ENCODE peak calls at places on chromosomes 2 and 18, in four cellular contexts. A is K562, Y is GM12878, E is HL-60. L is an unnamed sample.

GRCh38 chr2:177296047-177296446 is 31.5 kb upstream of the NFE2L2 start:
- DNase-seq in E (no peak), A (no peak), Y (no peak), L (no peak)

GRCh38 chr2:9844036-9844483 is 786 bp downstream of the TAF1B start:
- DNase-seq in E (peak), A (no peak), Y (no peak), L (no peak)

GRCh38 chr2:27485496-27485895 is 4.0 kb downstream of the IFT172 start:
- DNase-seq in Y (no peak), A (no peak), E (no peak), L (no peak)

GRCh38 chr2:100427111-100427510 is 9.6 kb upstream of the CHST10 start:
- DNase-seq in A (no peak), Y (no peak), E (no peak), L (no peak)

GRCh38 chr2:105337122-105338019 is at the start of gene C2orf49:
- DNase-seq in Y (no peak), A (peak), E (peak), L (peak)

GRCh38 chr2:122539311-122539710 is 783.9 kb downstream of the TSN start:
- DNase-seq in A (no peak), Y (no peak), E (no peak), L (no peak)

GRCh38 chr2:98875081-98875728 is 60.8 kb downstream of the CRACDL start:
- DNase-seq in E (no peak), A (no peak), Y (peak), L (no peak)

GRCh38 chr2:2109186-2109585 is 221.9 kb downstream of the MYT1L start:
- DNase-seq in A (no peak), E (no peak), Y (no peak), L (no peak)

GRCh38 chr18:26863122-26863879 is 2.2 kb downstream of the AQP4 start:
- DNase-seq in Y (no peak), E (no peak), A (no peak), L (no peak)

GRCh38 chr2:10956006-10956790 is 44.5 kb downstream of the KCNF1 start:
- DNase-seq in A (no peak), E (no peak), Y (no peak), L (no peak)

GRCh38 chr2:71068218-71069035 is at the start of gene NAGK:
- DNase-seq in E (peak), A (peak), Y (peak), L (peak)

GRCh38 chr2:163347982-163348842 is 387.6 kb downstream of the FIGN start:
- DNase-seq in Y (no peak), A (no peak), E (peak), L (no peak)

GRCh38 chr2:232473467-232473890 is 14.2 kb downstream of the ECEL1 start:
- DNase-seq in A (no peak), Y (no peak), E (no peak), L (no peak)

GRCh38 chr2:58641001-58641400 is 399.9 kb upstream of the FANCL start:
- DNase-seq in E (no peak), A (no peak), Y (no peak), L (no peak)

GRCh38 chr2:3662239-3662638 is 4.2 kb downstream of the ALLC start:
- DNase-seq in A (no peak), Y (no peak), E (no peak), L (no peak)

GRCh38 chr2:190817082-190817481 is 63.5 kb upstream of the GLS start:
- DNase-seq in Y (no peak), E (no peak), A (no peak), L (no peak)

GRCh38 chr2:216283038-216283900 is 89.0 kb downstream of the MARCHF4 start:
- DNase-seq in E (no peak), A (peak), Y (no peak), L (peak)

GRCh38 chr18:64026350-64026749 is 56.5 kb downstream of the SERPINB8 start:
- DNase-seq in A (no peak), E (no peak), Y (no peak), L (no peak)

GRCh38 chr18:63186520-63186919 is 133.0 kb downstream of the BCL2 start:
- DNase-seq in A (no peak), Y (no peak), E (no peak), L (no peak)

GRCh38 chr2:27855476-27855875 is 34.7 kb downstream of the RBKS start:
- DNase-seq in E (no peak), A (no peak), Y (no peak), L (no peak)

GRCh38 chr2:241070811-241071676 is 31.0 kb downstream of the MTERF4 start:
- DNase-seq in A (no peak), E (no peak), Y (no peak), L (no peak)

GRCh38 chr2:190679813-190680591 is 31.1 kb downstream of the NAB1 start:
- DNase-seq in Y (peak), A (peak), E (no peak), L (no peak)

GRCh38 chr18:51391731-51392130 is 194.2 kb upstream of the MEX3C start:
- DNase-seq in Y (no peak), E (no peak), A (no peak), L (no peak)

GRCh38 chr18:22314406-22314805 is 103.3 kb downstream of the CTAGE1 start:
- DNase-seq in Y (no peak), A (no peak), E (no peak), L (no peak)

GRCh38 chr2:73112913-73113633 is at the start of gene RAB11FIP5:
- DNase-seq in Y (no peak), A (peak), E (peak), L (peak)

GRCh38 chr18:22391571-22392359 is 25.9 kb downstream of the CTAGE1 start:
- DNase-seq in A (no peak), Y (no peak), E (no peak), L (no peak)

GRCh38 chr2:240876035-240876474 is 7.4 kb downstream of the AGXT start:
- DNase-seq in E (no peak), A (no peak), Y (no peak), L (no peak)

GRCh38 chr2:30678410-30679137 is 128.7 kb downstream of the CAPN13 start:
- DNase-seq in E (no peak), A (no peak), Y (no peak), L (no peak)

GRCh38 chr2:128474962-128475361 is 156.3 kb upstream of the HS6ST1 start:
- DNase-seq in Y (no peak), A (no peak), E (no peak), L (no peak)

GRCh38 chr18:6239716-6240115 is 175.0 kb downstream of the L3MBTL4 start:
- DNase-seq in A (no peak), Y (no peak), E (no peak), L (no peak)

GRCh38 chr2:203789613-203790012 is 78.0 kb upstream of the CTLA4 start:
- DNase-seq in Y (no peak), A (no peak), E (no peak), L (no peak)

GRCh38 chr2:83844490-83844889 is 614.6 kb downstream of the SUCLG1 start:
- DNase-seq in Y (no peak), E (no peak), A (no peak), L (no peak)

DNA sequence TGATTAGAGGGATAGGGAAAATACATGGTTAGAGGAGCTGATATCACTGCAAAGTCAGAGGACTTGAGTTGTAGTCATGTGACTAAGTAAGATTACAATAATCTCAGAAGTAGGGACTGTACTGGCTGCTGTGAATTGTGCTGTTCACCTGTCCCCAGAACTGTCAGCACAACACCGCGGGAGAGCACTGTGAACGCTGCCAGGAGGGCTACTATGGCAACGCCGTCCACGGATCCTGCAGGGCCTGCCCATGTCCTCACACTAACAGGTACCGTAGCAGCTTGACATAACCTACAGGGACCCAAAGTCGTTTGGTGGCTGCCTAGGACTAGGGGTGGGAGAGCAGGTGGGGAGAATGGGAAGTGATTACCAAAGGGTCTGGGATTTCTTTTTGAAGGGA is 132.8 kb upstream of the TTC39C start:
- DNase-seq in A (no peak), Y (no peak), E (no peak), L (no peak)
- TF ChIP-seq POLR2AphosphoS5 in A (no peak), Y (no peak), E (no peak), L (no peak)

GRCh38 chr2:174575124-174575776 is 22.4 kb downstream of the WIPF1 start:
- DNase-seq in A (no peak), Y (no peak), E (no peak), L (no peak)

GRCh38 chr2:174581543-174581942 is 16.1 kb downstream of the WIPF1 start:
- DNase-seq in A (no peak), Y (no peak), E (no peak), L (no peak)

GRCh38 chr2:174574657-174575056 is 22.9 kb downstream of the WIPF1 start:
- DNase-seq in A (no peak), Y (no peak), E (no peak), L (no peak)

GRCh38 chr2:174580951-174581350 is 16.7 kb downstream of the WIPF1 start:
- DNase-seq in Y (no peak), E (no peak), A (no peak), L (no peak)

DNA sequence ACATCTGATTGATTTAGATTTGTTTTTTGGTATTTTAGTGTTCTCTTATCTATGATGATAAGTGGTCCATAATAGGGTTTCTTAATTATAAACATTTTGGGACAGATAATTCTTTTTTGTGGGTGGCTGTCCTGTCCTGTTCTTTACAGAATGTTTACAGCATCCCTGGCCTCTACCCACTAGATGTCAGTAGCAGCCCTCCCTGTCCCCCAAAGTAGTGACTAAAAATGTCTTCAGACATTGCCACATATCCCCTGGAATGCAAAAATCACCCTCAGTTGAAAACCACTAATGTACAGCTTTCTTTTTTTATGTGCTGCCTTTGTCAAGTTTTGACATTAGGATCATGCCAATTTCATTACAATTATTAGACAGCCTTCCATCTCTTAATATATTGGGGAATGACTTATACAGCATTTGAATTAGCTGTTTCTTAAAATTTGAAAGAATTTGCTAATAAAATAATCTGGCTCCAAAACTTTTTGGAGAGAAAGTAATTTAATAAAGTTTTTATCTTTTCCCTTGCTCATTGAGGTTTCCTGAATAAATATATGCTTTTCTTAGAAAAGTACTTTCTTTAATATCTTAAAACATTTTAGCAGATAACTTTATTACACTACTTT is 19.5 kb downstream of the WIPF1 start:
- DNase-seq in E (no peak), Y (no peak), A (no peak), L (no peak)
- TF ChIP-seq SPI1 in E (no peak), Y (no peak), A (no peak), L (no peak)

GRCh38 chr2:41032715-41033114 is 580.8 kb upstream of the SLC8A1 start:
- DNase-seq in A (no peak), Y (no peak), E (no peak), L (no peak)
- TF ChIP-seq POLR2AphosphoS5 in A (no peak), Y (no peak), E (no peak), L (no peak)

GRCh38 chr2:28994679-28995078 is 13.6 kb downstream of the TOGARAM2 start:
- DNase-seq in Y (no peak), E (no peak), A (no peak), L (no peak)

GRCh38 chr2:28997847-28998735 is 17.0 kb downstream of the TOGARAM2 start:
- DNase-seq in Y (no peak), E (no peak), A (no peak), L (no peak)

GRCh38 chr2:28995765-28996164 is 14.7 kb downstream of the TOGARAM2 start:
- DNase-seq in Y (no peak), A (no peak), E (no peak), L (no peak)

GRCh38 chr2:29000481-29000880 is 19.4 kb downstream of the TOGARAM2 start:
- DNase-seq in A (no peak), E (peak), Y (peak), L (peak)

DNA sequence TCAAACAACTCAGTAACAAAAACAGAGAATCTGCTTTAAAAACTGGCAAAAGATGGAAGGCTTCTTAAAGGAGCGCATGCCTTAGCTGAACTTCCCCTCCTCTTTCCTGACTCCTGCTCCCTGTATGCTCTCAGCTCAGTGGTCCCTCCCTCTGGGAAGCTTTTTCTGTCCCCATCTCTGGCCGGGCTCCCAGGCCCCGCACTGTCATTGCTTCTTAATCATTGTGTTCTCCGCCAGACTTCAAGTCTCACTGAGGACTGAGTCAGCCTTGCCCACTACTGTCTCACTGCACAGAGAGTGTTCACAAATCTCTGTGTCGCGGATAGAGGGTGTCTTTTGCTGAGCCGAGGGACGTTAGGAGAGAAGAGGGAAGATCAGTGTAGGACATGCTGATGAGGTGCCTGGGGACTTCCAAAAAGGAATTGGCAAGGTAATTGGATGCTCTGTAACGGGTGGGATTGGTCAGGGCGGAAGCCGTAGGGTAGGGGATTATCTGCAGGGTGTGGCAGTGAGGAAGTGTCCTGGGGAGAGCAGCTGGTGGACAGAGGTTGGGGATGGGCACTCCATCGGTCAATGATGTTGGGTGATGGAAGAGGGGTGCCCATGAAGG is 16.2 kb downstream of the TOGARAM2 start:
- DNase-seq in Y (no peak), E (no peak), A (no peak), L (no peak)
- TF ChIP-seq SPI1 in Y (no peak), E (no peak), A (no peak), L (no peak)

GRCh38 chr2:96903318-96903717 is 33.4 kb upstream of the SEMA4C start:
- DNase-seq in Y (no peak), E (no peak), A (peak), L (no peak)

GRCh38 chr2:96903809-96904208 is 33.9 kb upstream of the SEMA4C start:
- DNase-seq in Y (no peak), A (no peak), E (no peak), L (no peak)

GRCh38 chr2:96909651-96910050 is 39.8 kb upstream of the SEMA4C start:
- DNase-seq in E (no peak), Y (no peak), A (no peak), L (no peak)

GRCh38 chr2:96906719-96907404 is 37.0 kb upstream of the SEMA4C start:
- DNase-seq in Y (no peak), E (no peak), A (no peak), L (no peak)

GRCh38 chr2:96907405-96908041 is 37.6 kb upstream of the SEMA4C start:
- DNase-seq in Y (no peak), A (no peak), E (no peak), L (no peak)
- TF ChIP-seq POLR2AphosphoS5 in Y (no peak), A (no peak), E (no peak), L (no peak)

GRCh38 chr18:48637081-48637990 is 98.5 kb downstream of the CTIF start:
- DNase-seq in Y (no peak), A (no peak), E (no peak), L (no peak)
- TF ChIP-seq SPI1 in Y (no peak), A (no peak), E (no peak), L (no peak)

L was measured in GM12891.